ENCODE peak calls at places on chromosomes 2 and 18, in seven cellular contexts. L is CD14-positive monocyte, O is upper lobe of right lung, H is A549, K is AG04449, A is left ventricle myocardium inferior, R is HCT116. U is an unnamed sample.

GRCh38 chr2:73739101-73739500 is 2.0 kb upstream of the TPRKB start:
- DNase-seq in K (no peak), L (no peak), A (no peak), R (no peak), H (no peak), O (no peak), U (no peak)

GRCh38 chr2:240386321-240386720 is 49.1 kb upstream of the GPC1 start:
- DNase-seq in O (no peak), R (no peak), H (no peak), A (no peak), L (peak), K (no peak), U (no peak)

GRCh38 chr2:12441750-12442626 is 274.7 kb upstream of the TRIB2 start:
- DNase-seq in L (no peak), K (no peak), O (no peak), H (no peak), A (no peak), R (no peak), U (no peak)

GRCh38 chr2:201938151-201938815 is 95.4 kb upstream of the FZD7 start:
- DNase-seq in R (no peak), O (no peak), L (no peak), H (no peak), K (peak), A (no peak), U (no peak)

GRCh38 chr18:24372279-24372678 is 25.3 kb downstream of the OSBPL1A start:
- DNase-seq in R (no peak), O (no peak), K (no peak), H (no peak), L (no peak), A (no peak), U (no peak)

GRCh38 chr18:76620326-76620813 is 125.3 kb upstream of the ZNF516 start:
- DNase-seq in H (no peak), L (peak), O (peak), K (no peak), R (peak), A (peak), U (peak)

GRCh38 chr18:65754121-65754520 is 3.3 kb downstream of the CDH7 start:
- DNase-seq in R (no peak), K (no peak), A (no peak), L (no peak), H (no peak), O (no peak), U (no peak)

GRCh38 chr2:108423067-108423466 is 25.9 kb upstream of the GCC2 start:
- DNase-seq in O (no peak), H (no peak), L (no peak), R (no peak), A (no peak), K (no peak), U (no peak)

GRCh38 chr2:208334230-208334629 is 68.2 kb downstream of the PIKFYVE start:
- DNase-seq in L (no peak), R (no peak), O (no peak), K (no peak), H (no peak), A (no peak), U (no peak)

GRCh38 chr2:113739849-113740248 is 16.6 kb downstream of the SLC35F5 start:
- DNase-seq in A (no peak), O (no peak), L (no peak), H (no peak), K (no peak), R (no peak), U (no peak)

GRCh38 chr2:32424739-32425138 is 67.9 kb downstream of the BIRC6 start:
- DNase-seq in A (no peak), H (no peak), K (no peak), L (no peak), R (no peak), O (no peak), U (no peak)

GRCh38 chr2:177296047-177296446 is 31.5 kb upstream of the NFE2L2 start:
- DNase-seq in H (peak), R (peak), O (no peak), A (no peak), L (no peak), K (no peak), U (peak)

GRCh38 chr2:85878719-85879390 is 9.9 kb downstream of the ST3GAL5 start:
- DNase-seq in A (no peak), L (no peak), K (no peak), O (no peak), H (no peak), R (no peak), U (no peak)

GRCh38 chr2:80437959-80438358 is 133.4 kb upstream of the LRRTM1 start:
- DNase-seq in R (no peak), L (no peak), A (no peak), O (no peak), K (no peak), H (no peak), U (no peak)

GRCh38 chr2:19846567-19846966 is 55.2 kb downstream of the TTC32 start:
- DNase-seq in O (no peak), A (no peak), R (no peak), L (no peak), K (no peak), H (no peak), U (no peak)

GRCh38 chr2:241894056-241894641 is 24.6 kb downstream of the RTP5 start:
- DNase-seq in O (peak), A (no peak), L (peak), H (no peak), R (no peak), K (no peak), U (no peak)

GRCh38 chr2:223093436-223093839 is 41.4 kb downstream of the KCNE4 start:
- DNase-seq in R (no peak), L (no peak), O (no peak), A (peak), K (no peak), H (no peak), U (no peak)
- TF ChIP-seq CTCF in R (no peak), L (no peak), O (no peak), A (no peak), K (no peak), H (no peak), U (no peak)

GRCh38 chr2:10035053-10035422 is 8.3 kb upstream of the KLF11 start:
- DNase-seq in H (no peak), L (no peak), K (no peak), A (no peak), R (no peak), O (no peak), U (no peak)

GRCh38 chr2:10034333-10035052 is 8.9 kb upstream of the KLF11 start:
- DNase-seq in L (no peak), A (no peak), K (no peak), O (no peak), H (no peak), R (no peak), U (no peak)

GRCh38 chr2:10031886-10032745 is 11.2 kb upstream of the KLF11 start:
- DNase-seq in K (no peak), A (no peak), H (no peak), R (no peak), L (no peak), O (no peak), U (no peak)

GRCh38 chr2:10033251-10034006 is 9.9 kb upstream of the KLF11 start:
- DNase-seq in L (no peak), H (no peak), K (no peak), O (no peak), R (no peak), A (no peak), U (no peak)

DNA sequence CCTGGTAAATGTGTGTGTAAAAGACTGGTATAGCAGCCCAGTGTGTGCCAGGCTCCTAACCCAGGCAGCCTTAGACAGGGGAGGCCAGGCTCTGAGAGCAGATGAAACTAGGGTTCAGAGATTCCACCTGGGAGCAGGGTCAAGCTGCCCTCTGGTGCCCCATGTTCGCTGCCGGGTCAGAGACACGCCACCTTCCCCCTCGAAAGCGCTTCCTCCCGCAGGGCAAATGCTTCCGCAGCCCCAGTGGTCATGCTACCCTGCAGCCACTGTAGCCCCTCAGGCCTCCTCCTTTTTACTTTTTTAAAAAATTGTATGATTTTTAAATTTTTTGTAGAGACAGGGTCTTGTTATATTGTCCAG is 10.6 kb upstream of the KLF11 start:
- DNase-seq in R (no peak), H (no peak), K (no peak), A (no peak), O (no peak), L (no peak), U (no peak)
- TF ChIP-seq CTCF in R (no peak), H (no peak), K (no peak), A (no peak), O (no peak), L (no peak), U (no peak)

GRCh38 chr2:4588606-4589005 is 885.2 kb downstream of the DCDC2C start:
- DNase-seq in L (no peak), R (no peak), A (no peak), H (no peak), O (no peak), K (no peak), U (no peak)
- TF ChIP-seq CTCF in L (no peak), R (no peak), A (no peak), H (no peak), O (no peak), K (no peak), U (no peak)

DNA sequence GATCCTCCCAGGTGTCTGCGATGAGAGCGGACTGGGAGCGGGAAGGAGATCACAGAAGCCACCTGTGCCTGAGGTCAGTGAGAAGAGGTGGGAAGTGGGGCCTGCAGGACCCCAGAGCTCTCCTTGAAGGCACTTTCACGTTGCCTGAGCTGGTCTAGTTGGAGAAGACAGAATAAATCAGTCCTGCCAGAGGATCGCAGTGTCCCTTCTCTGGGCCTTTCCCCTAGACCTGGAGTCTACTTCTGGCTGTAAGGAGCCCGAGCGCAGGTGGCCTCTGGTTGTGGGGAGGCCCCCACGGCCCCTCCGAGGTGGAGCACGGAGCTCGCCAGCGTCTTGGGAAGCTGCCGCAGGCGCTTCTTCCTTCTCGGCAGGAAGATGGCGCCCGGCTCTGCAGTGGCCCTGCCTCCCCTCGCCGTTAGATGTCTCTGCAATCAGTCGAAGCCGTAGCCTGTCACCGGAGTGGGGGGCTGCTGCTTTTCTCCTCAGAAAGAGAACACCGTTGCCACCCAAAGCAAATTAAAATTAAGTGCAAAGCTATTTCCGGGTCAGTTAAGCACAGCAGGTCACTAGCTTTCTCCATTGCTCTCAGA is 212.0 kb upstream of the MYT1L start:
- DNase-seq in K (no peak), L (no peak), O (no peak), H (no peak), R (no peak), A (no peak), U (no peak)
- TF ChIP-seq CTCF in K (no peak), L (no peak), O (no peak), H (no peak), R (no peak), A (no peak), U (no peak)

GRCh38 chr2:24490674-24491625 is at the start of gene NCOA1:
- DNase-seq in K (no peak), O (peak), R (peak), L (peak), A (peak), H (peak), U (peak)
- TF ChIP-seq CTCF in K (peak), O (no peak), R (no peak), L (no peak), A (peak), H (peak), U (peak)

DNA sequence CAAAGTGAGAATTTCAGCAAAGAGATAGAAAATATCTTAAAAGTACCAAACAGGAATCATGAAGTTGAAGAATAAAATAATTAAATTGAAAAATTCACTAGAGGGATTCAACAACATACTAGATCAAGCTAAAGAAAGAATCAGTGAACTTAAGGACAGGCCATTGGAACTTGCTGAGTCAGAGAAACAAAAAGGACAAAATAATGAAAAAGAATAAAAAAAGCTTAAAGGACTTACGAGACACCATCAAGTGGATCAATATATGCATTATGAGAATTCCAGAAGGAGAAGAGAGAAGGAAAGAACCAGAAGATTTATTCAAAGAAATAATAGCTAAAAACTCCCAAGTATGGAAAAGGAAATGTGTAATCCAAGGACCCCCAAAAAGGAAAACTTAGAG is 158.4 kb downstream of the SLC4A10 start:
- DNase-seq in O (no peak), L (no peak), A (no peak), H (no peak), K (no peak), R (no peak), U (no peak)
- TF ChIP-seq CTCF in O (no peak), L (no peak), A (no peak), H (no peak), K (no peak), R (no peak), U (no peak)